ENCODE peak calls at places on chromosomes 4 and X, in nine cellular contexts. One of them, this sample, is unnamed.

GRCh38 chr4:56907009-56907408 is 691 bp upstream of the REST start:
- DNase-seq in ELF-1: no peak
- DNase-seq in pancreas: peak
- DNase-seq in substantia nigra: no peak
- DNase-seq in hippocampal formation: no peak
- DNase-seq in amygdala: no peak
- DNase-seq in SHP77: no peak
- DNase-seq in mesenteric fat pad: no peak
- DNase-seq in AML-193: no peak
- DNase-seq in this sample: no peak

GRCh38 chr4:60619531-60620305 is 580.4 kb upstream of the ADGRL3 start:
- DNase-seq in amygdala: no peak
- DNase-seq in AML-193: no peak
- DNase-seq in mesenteric fat pad: no peak
- DNase-seq in ELF-1: no peak
- DNase-seq in SHP77: no peak
- DNase-seq in hippocampal formation: no peak
- DNase-seq in pancreas: no peak
- DNase-seq in substantia nigra: no peak
- DNase-seq in this sample: no peak

GRCh38 chr4:149291463-149291862 is 524.2 kb downstream of the IQCM start:
- DNase-seq in pancreas: no peak
- DNase-seq in amygdala: no peak
- DNase-seq in ELF-1: no peak
- DNase-seq in mesenteric fat pad: no peak
- DNase-seq in SHP77: no peak
- DNase-seq in AML-193: no peak
- DNase-seq in hippocampal formation: no peak
- DNase-seq in substantia nigra: no peak
- DNase-seq in this sample: no peak

GRCh38 chrX:63747331-63747730 is 37.7 kb downstream of the ARHGEF9 start:
- DNase-seq in ELF-1: no peak
- DNase-seq in SHP77: no peak
- DNase-seq in substantia nigra: no peak
- DNase-seq in amygdala: no peak
- DNase-seq in pancreas: no peak
- DNase-seq in hippocampal formation: no peak
- DNase-seq in AML-193: no peak
- DNase-seq in mesenteric fat pad: no peak
- DNase-seq in this sample: no peak

GRCh38 chrX:102651242-102651967 is at the start of gene GPRASP1:
- DNase-seq in substantia nigra: peak
- DNase-seq in hippocampal formation: peak
- DNase-seq in mesenteric fat pad: no peak
- DNase-seq in AML-193: no peak
- DNase-seq in pancreas: peak
- DNase-seq in amygdala: peak
- DNase-seq in SHP77: no peak
- DNase-seq in ELF-1: peak
- DNase-seq in this sample: peak

GRCh38 chrX:53479295-53479694 is 45.1 kb upstream of the HSD17B10 start:
- DNase-seq in substantia nigra: no peak
- DNase-seq in ELF-1: peak
- DNase-seq in SHP77: no peak
- DNase-seq in mesenteric fat pad: no peak
- DNase-seq in amygdala: no peak
- DNase-seq in pancreas: no peak
- DNase-seq in AML-193: no peak
- DNase-seq in hippocampal formation: no peak
- DNase-seq in this sample: no peak

GRCh38 chr4:41256740-41257256 is at the start of gene UCHL1:
- DNase-seq in SHP77: peak
- DNase-seq in mesenteric fat pad: no peak
- DNase-seq in AML-193: no peak
- DNase-seq in pancreas: peak
- DNase-seq in amygdala: peak
- DNase-seq in ELF-1: peak
- DNase-seq in substantia nigra: peak
- DNase-seq in hippocampal formation: peak
- DNase-seq in this sample: peak

GRCh38 chr4:185810746-185811508 is 1.1 kb downstream of the SORBS2 start:
- DNase-seq in AML-193: no peak
- DNase-seq in mesenteric fat pad: no peak
- DNase-seq in ELF-1: peak
- DNase-seq in amygdala: no peak
- DNase-seq in substantia nigra: no peak
- DNase-seq in pancreas: no peak
- DNase-seq in hippocampal formation: no peak
- DNase-seq in SHP77: no peak
- DNase-seq in this sample: no peak

GRCh38 chr4:172881645-172882044 is 287.0 kb upstream of the GALNT7 start:
- DNase-seq in AML-193: no peak
- DNase-seq in mesenteric fat pad: no peak
- DNase-seq in ELF-1: no peak
- DNase-seq in hippocampal formation: no peak
- DNase-seq in pancreas: no peak
- DNase-seq in substantia nigra: no peak
- DNase-seq in amygdala: no peak
- DNase-seq in SHP77: no peak
- DNase-seq in this sample: no peak

GRCh38 chr4:27911047-27911446 is 1050.4 kb downstream of the STIM2 start:
- DNase-seq in AML-193: no peak
- DNase-seq in SHP77: no peak
- DNase-seq in substantia nigra: no peak
- DNase-seq in pancreas: no peak
- DNase-seq in hippocampal formation: no peak
- DNase-seq in mesenteric fat pad: no peak
- DNase-seq in amygdala: no peak
- DNase-seq in ELF-1: no peak
- DNase-seq in this sample: no peak

GRCh38 chr4:64718091-64718490 is 308.8 kb upstream of the TECRL start:
- DNase-seq in ELF-1: no peak
- DNase-seq in mesenteric fat pad: no peak
- DNase-seq in hippocampal formation: peak
- DNase-seq in SHP77: no peak
- DNase-seq in AML-193: no peak
- DNase-seq in pancreas: no peak
- DNase-seq in amygdala: no peak
- DNase-seq in substantia nigra: no peak
- DNase-seq in this sample: no peak

GRCh38 chr4:114115526-114115925 is 136.1 kb upstream of the ARSJ start:
- DNase-seq in SHP77: no peak
- DNase-seq in amygdala: no peak
- DNase-seq in substantia nigra: no peak
- DNase-seq in mesenteric fat pad: no peak
- DNase-seq in ELF-1: no peak
- DNase-seq in hippocampal formation: no peak
- DNase-seq in AML-193: no peak
- DNase-seq in pancreas: no peak
- DNase-seq in this sample: no peak

GRCh38 chr4:48360285-48360965 is 19.1 kb downstream of the SLAIN2 start:
- DNase-seq in pancreas: no peak
- DNase-seq in SHP77: no peak
- DNase-seq in AML-193: no peak
- DNase-seq in ELF-1: no peak
- DNase-seq in hippocampal formation: no peak
- DNase-seq in substantia nigra: no peak
- DNase-seq in mesenteric fat pad: no peak
- DNase-seq in amygdala: no peak
- DNase-seq in this sample: no peak

GRCh38 chr4:54439831-54440243 is 210.7 kb downstream of the PDGFRA start:
- DNase-seq in ELF-1: no peak
- DNase-seq in pancreas: peak
- DNase-seq in mesenteric fat pad: no peak
- DNase-seq in hippocampal formation: peak
- DNase-seq in AML-193: peak
- DNase-seq in amygdala: peak
- DNase-seq in substantia nigra: peak
- DNase-seq in SHP77: peak
- DNase-seq in this sample: no peak

This sample was measured in anterior cingulate cortex.